ENCODE peak calls at places on chromosomes 4 and X, in five cellular contexts. One of them, this sample, is unnamed.

GRCh38 chr4:102299708-102300107 is 45.6 kb downstream of the SLC39A8 start:
- DNase-seq in GM23248: peak; percentile 70
- DNase-seq in SK-N-SH: peak; percentile 24
- DNase-seq in OCI-LY7: peak; percentile 56
- DNase-seq in hepatocyte: peak; percentile 73
- DNase-seq in this sample: peak; percentile 55

GRCh38 chrX:112834016-112834855 is 6.4 kb downstream of the AMOT start:
- DNase-seq in GM23248: peak; percentile 67
- DNase-seq in SK-N-SH: peak; percentile 24
- DNase-seq in OCI-LY7: no peak
- DNase-seq in hepatocyte: peak; percentile 47
- DNase-seq in this sample: no peak

GRCh38 chr4:6222761-6223292 is 22.5 kb upstream of the JAKMIP1 start:
- DNase-seq in GM23248: no peak
- DNase-seq in SK-N-SH: peak; percentile 77
- DNase-seq in OCI-LY7: no peak
- DNase-seq in hepatocyte: no peak
- DNase-seq in this sample: peak; percentile 2

GRCh38 chr4:107278791-107279481 is 242.8 kb upstream of the DKK2 start:
- DNase-seq in GM23248: peak; percentile 36
- DNase-seq in SK-N-SH: no peak
- DNase-seq in OCI-LY7: no peak
- DNase-seq in hepatocyte: no peak
- DNase-seq in this sample: no peak

GRCh38 chr4:8380511-8381415 is 59.8 kb downstream of the ACOX3 start:
- DNase-seq in GM23248: no peak
- DNase-seq in SK-N-SH: no peak
- DNase-seq in OCI-LY7: no peak
- DNase-seq in hepatocyte: no peak
- DNase-seq in this sample: no peak

GRCh38 chr4:158811704-158812103 is 42.9 kb downstream of the FNIP2 start:
- DNase-seq in GM23248: no peak
- DNase-seq in SK-N-SH: no peak
- DNase-seq in OCI-LY7: peak; percentile 45
- DNase-seq in hepatocyte: no peak
- DNase-seq in this sample: peak; percentile 41

GRCh38 chr4:116501954-116502353 is 583.4 kb downstream of the TRAM1L1 start:
- DNase-seq in GM23248: no peak
- DNase-seq in SK-N-SH: no peak
- DNase-seq in OCI-LY7: no peak
- DNase-seq in hepatocyte: no peak
- DNase-seq in this sample: no peak

GRCh38 chr4:11635336-11635735 is 206.6 kb upstream of the HS3ST1 start:
- DNase-seq in GM23248: no peak
- DNase-seq in SK-N-SH: no peak
- DNase-seq in OCI-LY7: no peak
- DNase-seq in hepatocyte: peak; percentile 54
- DNase-seq in this sample: peak; percentile 89

GRCh38 chr4:13647012-13647411 is 19.5 kb upstream of the BOD1L1 start:
- DNase-seq in GM23248: no peak
- DNase-seq in SK-N-SH: no peak
- DNase-seq in OCI-LY7: no peak
- DNase-seq in hepatocyte: no peak
- DNase-seq in this sample: no peak

GRCh38 chr4:67928547-67928946 is 34.7 kb downstream of the TMPRSS11A start:
- DNase-seq in GM23248: no peak
- DNase-seq in SK-N-SH: no peak
- DNase-seq in OCI-LY7: no peak
- DNase-seq in hepatocyte: no peak
- DNase-seq in this sample: peak; percentile 33

GRCh38 chrX:81556880-81557279 is 355.0 kb downstream of the SH3BGRL start:
- DNase-seq in GM23248: no peak
- DNase-seq in SK-N-SH: no peak
- DNase-seq in OCI-LY7: no peak
- DNase-seq in hepatocyte: no peak
- DNase-seq in this sample: no peak

GRCh38 chr4:53963336-53963735 is 101.1 kb downstream of the CHIC2 start:
- DNase-seq in GM23248: no peak
- DNase-seq in SK-N-SH: no peak
- DNase-seq in OCI-LY7: no peak
- DNase-seq in hepatocyte: no peak
- DNase-seq in this sample: no peak

GRCh38 chrX:46381630-46382029 is 163.6 kb downstream of the ZNF674 start:
- DNase-seq in GM23248: peak; percentile 35
- DNase-seq in SK-N-SH: no peak
- DNase-seq in OCI-LY7: peak; percentile 47
- DNase-seq in hepatocyte: peak; percentile 13
- DNase-seq in this sample: peak; percentile 46

GRCh38 chr4:74037076-74037475 is 1.4 kb downstream of the CXCL3 start:
- DNase-seq in GM23248: no peak
- DNase-seq in SK-N-SH: no peak
- DNase-seq in OCI-LY7: no peak
- DNase-seq in hepatocyte: no peak
- DNase-seq in this sample: peak; percentile 40

GRCh38 chr4:76003620-76004019 is 3.7 kb downstream of the CXCL9 start:
- DNase-seq in GM23248: no peak
- DNase-seq in SK-N-SH: no peak
- DNase-seq in OCI-LY7: no peak
- DNase-seq in hepatocyte: no peak
- DNase-seq in this sample: no peak

GRCh38 chr4:9894604-9895361 is 113.3 kb downstream of the DRD5 start:
- DNase-seq in GM23248: peak; percentile 14
- DNase-seq in SK-N-SH: no peak
- DNase-seq in OCI-LY7: no peak
- DNase-seq in hepatocyte: no peak
- DNase-seq in this sample: no peak

GRCh38 chrX:13074297-13075262 is 30.2 kb upstream of the FAM9C start:
- DNase-seq in GM23248: no peak
- DNase-seq in SK-N-SH: no peak
- DNase-seq in OCI-LY7: peak; percentile 87
- DNase-seq in hepatocyte: no peak
- DNase-seq in this sample: no peak
- H3K27ac ChIP-seq in GM23248: no peak overlapping the region
- H3K27ac ChIP-seq in SK-N-SH: no peak overlapping the region
- H3K27ac ChIP-seq in OCI-LY7: peak overlapping the region; percentile 95
- H3K27ac ChIP-seq in hepatocyte: no peak overlapping the region
- H3K27ac ChIP-seq in this sample: no peak overlapping the region

DNA sequence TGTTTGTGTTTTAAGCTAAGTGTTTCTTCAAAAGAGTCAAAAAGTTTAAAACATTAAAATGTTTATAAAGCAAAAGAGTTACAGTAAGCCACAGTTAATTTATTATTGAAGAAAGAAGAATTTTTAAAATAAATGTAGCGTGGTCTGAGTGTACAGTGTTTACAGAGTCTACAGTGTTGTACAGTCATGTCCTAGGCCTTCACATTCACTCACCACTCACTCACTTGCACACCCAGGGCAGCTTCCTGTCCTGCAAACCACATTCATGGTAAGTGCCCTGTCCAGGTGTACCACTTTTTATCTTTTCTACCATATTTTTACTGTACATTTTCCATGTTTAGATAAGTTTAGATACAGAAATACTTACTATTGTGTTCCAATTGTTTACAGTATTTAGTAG is 239.7 kb upstream of the AGA start:
- DNase-seq in GM23248: no peak
- DNase-seq in SK-N-SH: no peak
- DNase-seq in OCI-LY7: no peak
- DNase-seq in hepatocyte: no peak
- DNase-seq in this sample: peak; percentile 64
- H3K9me2 ChIP-seq in GM23248: no peaks in the 10 kb centered on the region
- H3K9me2 ChIP-seq in SK-N-SH: no peaks in the 10 kb centered on the region
- H3K9me2 ChIP-seq in OCI-LY7: no peaks in the 10 kb centered on the region
- H3K9me2 ChIP-seq in hepatocyte: no peaks in the 10 kb centered on the region
- H3K9me2 ChIP-seq in this sample: no peaks in the 10 kb centered on the region

DNA sequence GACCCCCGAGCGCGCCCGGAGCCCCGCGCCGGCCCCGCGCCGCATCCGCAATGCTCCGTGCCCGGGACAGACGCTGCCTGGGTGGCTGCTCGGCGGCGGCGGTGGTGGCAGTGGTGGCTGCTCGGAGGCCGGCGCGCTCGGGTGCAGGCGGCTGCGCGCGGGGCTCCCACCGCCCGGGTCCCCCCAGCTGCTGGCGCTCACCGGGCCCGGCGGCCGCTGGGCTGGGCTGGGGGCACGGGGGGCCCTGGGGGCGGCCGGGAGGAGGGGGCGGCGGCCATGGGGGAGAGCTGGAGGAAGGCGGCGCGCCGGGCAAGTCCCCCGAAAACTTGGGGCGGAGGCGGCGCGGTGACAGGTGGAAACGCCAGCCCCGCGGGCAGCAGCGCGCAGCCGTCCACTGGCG is 83.4 kb upstream of the DHRSX start:
- DNase-seq in GM23248: no peak
- DNase-seq in SK-N-SH: peak; percentile 34
- DNase-seq in OCI-LY7: no peak
- DNase-seq in hepatocyte: no peak
- DNase-seq in this sample: no peak
- H4K20me1 ChIP-seq in GM23248: no peaks in the 10 kb centered on the region
- H4K20me1 ChIP-seq in SK-N-SH: no peaks in the 10 kb centered on the region
- H4K20me1 ChIP-seq in OCI-LY7: no peaks in the 10 kb centered on the region
- H4K20me1 ChIP-seq in hepatocyte: no peaks in the 10 kb centered on the region
- H4K20me1 ChIP-seq in this sample: no peaks in the 10 kb centered on the region

GRCh38 chr4:140096483-140096861 is 57.5 kb downstream of the MAML3 start:
- DNase-seq in GM23248: no peak
- DNase-seq in SK-N-SH: no peak
- DNase-seq in OCI-LY7: no peak
- DNase-seq in hepatocyte: no peak
- DNase-seq in this sample: no peak

GRCh38 chr4:140094701-140095420 is 59.1 kb downstream of the MAML3 start:
- DNase-seq in GM23248: no peak
- DNase-seq in SK-N-SH: peak; percentile 65
- DNase-seq in OCI-LY7: no peak
- DNase-seq in hepatocyte: peak; percentile 38
- DNase-seq in this sample: peak; percentile 69

GRCh38 chr4:140096921-140097320 is 57.1 kb downstream of the MAML3 start:
- DNase-seq in GM23248: no peak
- DNase-seq in SK-N-SH: no peak
- DNase-seq in OCI-LY7: peak; percentile 16
- DNase-seq in hepatocyte: no peak
- DNase-seq in this sample: no peak

GRCh38 chr4:140097572-140097971 is 56.4 kb downstream of the MAML3 start:
- DNase-seq in GM23248: no peak
- DNase-seq in SK-N-SH: no peak
- DNase-seq in OCI-LY7: no peak
- DNase-seq in hepatocyte: no peak
- DNase-seq in this sample: peak; percentile 71

GRCh38 chr4:140095694-140096482 is 58.1 kb downstream of the MAML3 start:
- DNase-seq in GM23248: peak; percentile 92
- DNase-seq in SK-N-SH: peak; percentile 37
- DNase-seq in OCI-LY7: peak; percentile 8
- DNase-seq in hepatocyte: peak; percentile 44
- DNase-seq in this sample: peak; percentile 75
- H3K27ac ChIP-seq in GM23248: peak overlapping the region; percentile 75
- H3K27ac ChIP-seq in SK-N-SH: peak overlapping the region; percentile 97
- H3K27ac ChIP-seq in OCI-LY7: no peak overlapping the region
- H3K27ac ChIP-seq in hepatocyte: peak overlapping the region; percentile 86
- H3K27ac ChIP-seq in this sample: peak overlapping the region; percentile 98

GRCh38 chrX:110133735-110134370 is 130.9 kb downstream of the TMEM164 start:
- DNase-seq in GM23248: no peak
- DNase-seq in SK-N-SH: no peak
- DNase-seq in OCI-LY7: no peak
- DNase-seq in hepatocyte: no peak
- DNase-seq in this sample: no peak

GRCh38 chrX:110135618-110136017 is 132.7 kb downstream of the TMEM164 start:
- DNase-seq in GM23248: no peak
- DNase-seq in SK-N-SH: no peak
- DNase-seq in OCI-LY7: no peak
- DNase-seq in hepatocyte: no peak
- DNase-seq in this sample: no peak

GRCh38 chrX:110136136-110136535 is 133.2 kb downstream of the TMEM164 start:
- DNase-seq in GM23248: no peak
- DNase-seq in SK-N-SH: no peak
- DNase-seq in OCI-LY7: no peak
- DNase-seq in hepatocyte: no peak
- DNase-seq in this sample: no peak

GRCh38 chrX:110132450-110133114 is 129.7 kb downstream of the TMEM164 start:
- DNase-seq in GM23248: peak; percentile 27
- DNase-seq in SK-N-SH: no peak
- DNase-seq in OCI-LY7: no peak
- DNase-seq in hepatocyte: no peak
- DNase-seq in this sample: peak; percentile 25

GRCh38 chrX:110131031-110131430 is 128.1 kb downstream of the TMEM164 start:
- DNase-seq in GM23248: no peak
- DNase-seq in SK-N-SH: no peak
- DNase-seq in OCI-LY7: no peak
- DNase-seq in hepatocyte: no peak
- DNase-seq in this sample: no peak
- H3K9me2 ChIP-seq in GM23248: no peaks in the 10 kb centered on the region
- H3K9me2 ChIP-seq in SK-N-SH: no peaks in the 10 kb centered on the region
- H3K9me2 ChIP-seq in OCI-LY7: no peaks in the 10 kb centered on the region
- H3K9me2 ChIP-seq in hepatocyte: no peaks in the 10 kb centered on the region
- H3K9me2 ChIP-seq in this sample: no peaks in the 10 kb centered on the region

DNA sequence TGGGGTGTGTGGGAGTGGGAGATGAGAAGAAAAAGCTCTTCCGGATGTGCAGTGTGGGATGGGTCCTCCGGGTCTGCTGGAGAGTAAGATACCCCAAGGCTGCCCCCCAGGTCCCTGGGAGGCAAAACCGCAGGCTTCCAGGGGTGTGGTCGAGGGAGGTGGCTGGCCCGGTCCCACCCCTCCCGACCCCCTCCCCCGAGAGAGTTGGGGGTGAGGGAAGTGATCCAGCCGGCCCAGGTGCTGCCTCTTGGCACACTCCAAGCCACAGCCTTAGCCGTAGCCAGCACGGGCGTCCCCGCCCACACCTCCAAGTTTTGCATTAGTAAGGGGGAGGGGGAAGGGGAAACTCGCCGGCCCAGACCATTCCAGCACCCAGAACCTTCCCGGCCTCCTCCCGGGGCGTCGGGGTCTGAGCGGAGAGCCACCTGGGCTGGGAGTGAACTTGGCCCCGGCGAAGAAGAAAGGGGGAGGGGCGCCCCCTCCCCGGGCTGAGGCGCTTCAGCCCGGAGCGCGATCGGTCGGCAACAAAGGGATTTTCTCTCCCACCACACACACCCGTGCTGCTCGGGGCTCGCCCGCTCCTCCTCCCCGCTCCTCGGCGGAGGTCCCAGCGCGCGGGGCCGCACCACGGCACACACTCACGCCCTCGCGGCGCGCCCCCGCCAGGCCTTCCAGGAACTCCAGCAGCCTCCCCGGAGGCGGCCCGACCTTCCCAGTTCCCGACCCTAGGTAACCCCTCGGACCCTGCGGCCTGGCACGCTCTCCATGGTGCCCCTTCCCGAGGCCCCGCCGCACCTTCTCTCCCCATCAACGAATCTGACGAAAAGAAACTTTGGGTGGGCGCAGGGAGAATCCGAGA is 14.4 kb downstream of the BCOR start:
- DNase-seq in GM23248: peak; percentile 45
- DNase-seq in SK-N-SH: no peak
- DNase-seq in OCI-LY7: no peak
- DNase-seq in hepatocyte: peak; percentile 68
- DNase-seq in this sample: peak; percentile 40
- H4K20me1 ChIP-seq in GM23248: no peaks in the 10 kb centered on the region
- H4K20me1 ChIP-seq in SK-N-SH: peaks cover 89% of the 10 kb centered on the region
- H4K20me1 ChIP-seq in OCI-LY7: peaks cover 12% of the 10 kb centered on the region
- H4K20me1 ChIP-seq in hepatocyte: peaks cover 56% of the 10 kb centered on the region
- H4K20me1 ChIP-seq in this sample: peaks cover 13% of the 10 kb centered on the region